ENCODE peak calls at places on chromosomes 2 and 18, in seven cellular contexts. K is neural progenitor cell, E is A549, Y is psoas muscle, G is adrenal gland, P is esophagus squamous epithelium, I is OCI-LY7. X is an unnamed sample. For H3K4me1, the result is how much of the 10 kb centered on the place peaks cover.

GRCh38 chr2:221485500-221485870 is 86.6 kb downstream of the EPHA4 start:
- DNase-seq in K (no peak), E (no peak), Y (no peak), G (no peak), P (no peak), I (no peak), X (no peak)

GRCh38 chr2:9800975-9801723 is 42.1 kb upstream of the TAF1B start:
- DNase-seq in K (no peak), E (no peak), Y (peak), G (no peak), P (no peak), I (no peak), X (peak)

GRCh38 chr2:12318427-12319057 is 398.2 kb upstream of the TRIB2 start:
- DNase-seq in K (no peak), E (no peak), Y (no peak), G (no peak), P (no peak), I (no peak), X (peak)

GRCh38 chr2:241636983-241637232 is at the start of gene THAP4:
- DNase-seq in K (no peak), E (no peak), Y (peak), G (peak), P (no peak), I (no peak), X (peak)

GRCh38 chr2:134679740-134680139 is 39.1 kb downstream of the TMEM163 start:
- DNase-seq in K (no peak), E (no peak), Y (no peak), G (no peak), P (no peak), I (no peak), X (no peak)

GRCh38 chr2:102346381-102347130 is 9.0 kb upstream of the IL18R1 start:
- DNase-seq in K (no peak), E (no peak), Y (no peak), G (no peak), P (no peak), I (no peak), X (no peak)

GRCh38 chr2:202033317-202034248 is at the start of gene FZD7:
- DNase-seq in K (peak), E (peak), Y (peak), G (peak), P (peak), I (peak), X (peak)

GRCh38 chr18:31610841-31611240 is 19.2 kb downstream of the TTR start:
- DNase-seq in K (peak), E (no peak), Y (no peak), G (no peak), P (no peak), I (peak), X (no peak)

GRCh38 chr2:173858297-173858731 is 106.9 kb downstream of the SP3 start:
- DNase-seq in K (no peak), E (no peak), Y (no peak), G (no peak), P (no peak), I (peak), X (no peak)

GRCh38 chr2:200219400-200220113 is 86.9 kb upstream of the SPATS2L start:
- DNase-seq in K (no peak), E (no peak), Y (no peak), G (no peak), P (no peak), I (no peak), X (no peak)

GRCh38 chr2:8049851-8050571 is 631.8 kb upstream of the ID2 start:
- DNase-seq in K (no peak), E (no peak), Y (no peak), G (no peak), P (no peak), I (no peak), X (no peak)

GRCh38 chr18:38790303-38790702 is 1224.7 kb upstream of the CELF4 start:
- DNase-seq in K (peak), E (no peak), Y (no peak), G (no peak), P (no peak), I (no peak), X (no peak)

GRCh38 chr2:54042341-54042740 is 71.5 kb upstream of the PSME4 start:
- DNase-seq in K (no peak), E (no peak), Y (no peak), G (no peak), P (no peak), I (no peak), X (no peak)

GRCh38 chr2:45734952-45735351 is 83.5 kb downstream of the PRKCE start:
- DNase-seq in K (no peak), E (no peak), Y (no peak), G (no peak), P (no peak), I (no peak), X (no peak)

GRCh38 chr2:197191177-197191947 is 119.2 kb downstream of the ANKRD44 start:
- DNase-seq in K (peak), E (peak), Y (no peak), G (no peak), P (no peak), I (peak), X (no peak)

GRCh38 chr2:62741954-62742722 is 36.6 kb downstream of the EHBP1 start:
- DNase-seq in K (no peak), E (no peak), Y (no peak), G (no peak), P (no peak), I (no peak), X (no peak)

GRCh38 chr2:62736899-62737559 is 31.5 kb downstream of the EHBP1 start:
- DNase-seq in K (peak), E (no peak), Y (no peak), G (no peak), P (no peak), I (no peak), X (no peak)

GRCh38 chr2:62738981-62739936 is 33.7 kb downstream of the EHBP1 start:
- DNase-seq in K (no peak), E (no peak), Y (no peak), G (no peak), P (no peak), I (no peak), X (no peak)

GRCh38 chr2:62741127-62741526 is 35.6 kb downstream of the EHBP1 start:
- DNase-seq in K (no peak), E (no peak), Y (no peak), G (no peak), P (no peak), I (no peak), X (no peak)

GRCh38 chr2:62740221-62740620 is 34.7 kb downstream of the EHBP1 start:
- DNase-seq in K (no peak), E (no peak), Y (no peak), G (no peak), P (no peak), I (no peak), X (no peak)
- H3K4me1 ChIP-seq in K (under half), E (half or more), Y (under half), G (under half), P (under half), I (under half), X (under half)

GRCh38 chr18:70493461-70493860 is 204.6 kb downstream of the SOCS6 start:
- DNase-seq in K (no peak), E (no peak), Y (no peak), G (no peak), P (no peak), I (no peak), X (no peak)

GRCh38 chr18:70494524-70494923 is 205.7 kb downstream of the SOCS6 start:
- DNase-seq in K (no peak), E (no peak), Y (no peak), G (no peak), P (no peak), I (no peak), X (no peak)

GRCh38 chr18:70490008-70490933 is 201.4 kb downstream of the SOCS6 start:
- DNase-seq in K (peak), E (no peak), Y (no peak), G (no peak), P (no peak), I (peak), X (no peak)

GRCh38 chr18:70491734-70492348 is 203.0 kb downstream of the SOCS6 start:
- DNase-seq in K (peak), E (peak), Y (no peak), G (peak), P (no peak), I (peak), X (no peak)

GRCh38 chr18:70489556-70489955 is 200.7 kb downstream of the SOCS6 start:
- DNase-seq in K (no peak), E (no peak), Y (no peak), G (no peak), P (no peak), I (no peak), X (no peak)
- H3K27ac ChIP-seq in K (no peak), E (no peak), Y (no peak), G (no peak), P (no peak), I (no peak), X (no peak)

GRCh38 chr2:237364655-237365054 is 49.3 kb downstream of the COL6A3 start:
- DNase-seq in K (no peak), E (no peak), Y (no peak), G (no peak), P (no peak), I (no peak), X (no peak)
- H3K4me1 ChIP-seq in K (under half), E (under half), Y (under half), G (under half), P (under half), I (under half), X (under half)

DNA sequence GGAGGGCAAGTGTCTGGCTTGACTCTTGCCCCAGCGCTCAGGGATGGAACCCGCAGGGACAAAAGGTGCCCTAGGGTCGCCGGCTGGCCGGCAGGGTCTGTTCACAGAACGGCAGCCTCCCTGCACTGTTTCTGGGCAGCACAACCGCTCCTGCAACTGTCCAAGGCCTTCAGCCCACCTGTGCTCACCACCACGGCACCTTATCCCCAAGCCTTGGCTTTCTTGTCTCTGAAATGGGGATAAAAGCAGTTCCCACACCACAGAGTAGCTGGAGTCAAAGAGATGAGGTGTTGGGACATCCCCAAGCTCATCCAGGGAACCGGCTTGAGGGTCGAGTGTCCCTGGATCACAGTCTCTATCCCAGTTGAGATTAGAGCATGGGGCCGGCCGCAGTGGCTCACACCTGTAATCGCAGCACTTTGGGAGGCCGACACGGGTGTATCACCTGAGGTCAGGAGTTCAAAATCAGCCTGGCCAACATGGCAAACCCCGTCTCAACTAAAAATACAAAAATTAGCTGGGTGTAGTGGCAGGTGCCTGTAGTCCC is 4.7 kb downstream of the SNORC start:
- DNase-seq in K (no peak), E (no peak), Y (no peak), G (peak), P (no peak), I (no peak), X (peak)
- H3K27ac ChIP-seq in K (no peak), E (peak), Y (no peak), G (no peak), P (no peak), I (no peak), X (peak)

GRCh38 chr2:68726608-68727367 is 7.8 kb upstream of the ARHGAP25 start:
- DNase-seq in K (no peak), E (no peak), Y (no peak), G (no peak), P (peak), I (peak), X (no peak)
- H3K4me1 ChIP-seq in K (under half), E (under half), Y (under half), G (under half), P (under half), I (half or more), X (under half)

GRCh38 chr2:181457741-181458425 is 697 bp downstream of the ITGA4 start:
- DNase-seq in K (peak), E (no peak), Y (peak), G (peak), P (peak), I (peak), X (no peak)
- H3K27ac ChIP-seq in K (no peak), E (peak), Y (no peak), G (peak), P (peak), I (peak), X (peak)

GRCh38 chr2:43086451-43087221 is 139.8 kb downstream of the ZFP36L2 start:
- DNase-seq in K (peak), E (peak), Y (peak), G (peak), P (no peak), I (no peak), X (no peak)
- H3K4me1 ChIP-seq in K (under half), E (half or more), Y (half or more), G (under half), P (half or more), I (under half), X (under half)

GRCh38 chr2:19351499-19351898 is 6.9 kb downstream of the OSR1 start:
- DNase-seq in K (peak), E (no peak), Y (no peak), G (no peak), P (no peak), I (no peak), X (no peak)
- H3K27ac ChIP-seq in K (no peak), E (no peak), Y (no peak), G (no peak), P (no peak), I (no peak), X (peak)

DNA sequence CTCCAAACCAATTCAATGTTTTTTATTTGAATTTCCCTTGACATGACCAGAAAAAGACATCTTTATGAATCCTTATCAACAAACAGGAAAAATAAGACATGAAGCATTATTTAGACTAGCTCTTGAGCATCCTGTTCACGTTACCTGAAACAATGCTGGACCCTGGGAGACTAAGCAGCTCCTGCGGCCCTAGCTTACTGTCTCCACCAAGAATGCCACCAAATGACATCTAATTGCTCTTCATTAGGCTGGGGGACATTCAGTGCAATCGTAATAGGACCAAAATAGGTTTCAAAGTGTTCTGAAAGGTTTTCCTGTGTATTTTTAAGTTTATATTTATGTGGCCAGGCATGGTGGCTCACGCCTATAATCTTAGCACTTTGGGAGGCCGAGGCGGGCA is 25.5 kb downstream of the NFE2L2 start:
- DNase-seq in K (no peak), E (no peak), Y (no peak), G (no peak), P (no peak), I (no peak), X (no peak)
- H3K4me1 ChIP-seq in K (under half), E (half or more), Y (half or more), G (half or more), P (half or more), I (under half), X (under half)

X was measured in breast epithelium.